ENCODE peak calls at places on chromosome 19, in ten cellular contexts. One of them, this sample, is unnamed.

GRCh38 chr19:10762656-10763055 is 44.8 kb downstream of the DNM2 start:
- DNase-seq in astrocyte of the hippocampus: no peak
- DNase-seq in stimulated activated CD8-positive, alpha-beta memory T cell treated with anti-CD3 and anti-CD28 coated beads, Interleukin-2, amount 100 ng/mL, for 48 hours: no peak
- DNase-seq in EL: no peak
- DNase-seq in hippocampal formation: no peak
- DNase-seq in lung microvascular endothelial cell: no peak
- DNase-seq in aorta: no peak
- DNase-seq in neural crest cell: no peak
- DNase-seq in mucosa of descending colon: peak; percentile 85
- DNase-seq in activated naive CD4-positive, alpha-beta T cell treated with anti-CD3 and anti-CD28 coated beads for 36 hours: peak; percentile 71
- DNase-seq in this sample: peak; percentile 91

GRCh38 chr19:6803036-6803404 is 30.5 kb downstream of the VAV1 start:
- DNase-seq in aorta: no peak
- DNase-seq in hippocampal formation: no peak
- DNase-seq in neural crest cell: no peak
- DNase-seq in activated naive CD4-positive, alpha-beta T cell treated with anti-CD3 and anti-CD28 coated beads for 36 hours: no peak
- DNase-seq in stimulated activated CD8-positive, alpha-beta memory T cell treated with anti-CD3 and anti-CD28 coated beads, Interleukin-2, amount 100 ng/mL, for 48 hours: no peak
- DNase-seq in mucosa of descending colon: no peak
- DNase-seq in astrocyte of the hippocampus: no peak
- DNase-seq in lung microvascular endothelial cell: no peak
- DNase-seq in EL: no peak
- DNase-seq in this sample: no peak

GRCh38 chr19:41409288-41409687 is 11.7 kb downstream of the BCKDHA start:
- DNase-seq in EL: peak; percentile 42
- DNase-seq in lung microvascular endothelial cell: peak; percentile 52
- DNase-seq in stimulated activated CD8-positive, alpha-beta memory T cell treated with anti-CD3 and anti-CD28 coated beads, Interleukin-2, amount 100 ng/mL, for 48 hours: no peak
- DNase-seq in hippocampal formation: no peak
- DNase-seq in activated naive CD4-positive, alpha-beta T cell treated with anti-CD3 and anti-CD28 coated beads for 36 hours: no peak
- DNase-seq in mucosa of descending colon: no peak
- DNase-seq in aorta: no peak
- DNase-seq in neural crest cell: no peak
- DNase-seq in astrocyte of the hippocampus: peak; percentile 84
- DNase-seq in this sample: peak; percentile 28

GRCh38 chr19:58228584-58229254 is at the start of gene ZNF544:
- DNase-seq in EL: peak; percentile 78
- DNase-seq in mucosa of descending colon: peak; percentile 88
- DNase-seq in astrocyte of the hippocampus: peak; percentile 91
- DNase-seq in hippocampal formation: peak; percentile 64
- DNase-seq in activated naive CD4-positive, alpha-beta T cell treated with anti-CD3 and anti-CD28 coated beads for 36 hours: peak; percentile 76
- DNase-seq in stimulated activated CD8-positive, alpha-beta memory T cell treated with anti-CD3 and anti-CD28 coated beads, Interleukin-2, amount 100 ng/mL, for 48 hours: peak; percentile 67
- DNase-seq in aorta: peak; percentile 84
- DNase-seq in lung microvascular endothelial cell: peak; percentile 84
- DNase-seq in neural crest cell: peak; percentile 68
- DNase-seq in this sample: peak; percentile 78

GRCh38 chr19:6099633-6100032 is 10.7 kb downstream of the RFX2 start:
- DNase-seq in activated naive CD4-positive, alpha-beta T cell treated with anti-CD3 and anti-CD28 coated beads for 36 hours: no peak
- DNase-seq in neural crest cell: no peak
- DNase-seq in astrocyte of the hippocampus: no peak
- DNase-seq in hippocampal formation: no peak
- DNase-seq in EL: no peak
- DNase-seq in aorta: no peak
- DNase-seq in mucosa of descending colon: no peak
- DNase-seq in stimulated activated CD8-positive, alpha-beta memory T cell treated with anti-CD3 and anti-CD28 coated beads, Interleukin-2, amount 100 ng/mL, for 48 hours: no peak
- DNase-seq in lung microvascular endothelial cell: no peak
- DNase-seq in this sample: no peak

GRCh38 chr19:56839665-56840451 is 668 bp downstream of the PEG3 start:
- DNase-seq in mucosa of descending colon: peak; percentile 59
- DNase-seq in astrocyte of the hippocampus: peak; percentile 94
- DNase-seq in lung microvascular endothelial cell: peak; percentile 29
- DNase-seq in neural crest cell: no peak
- DNase-seq in EL: no peak
- DNase-seq in activated naive CD4-positive, alpha-beta T cell treated with anti-CD3 and anti-CD28 coated beads for 36 hours: no peak
- DNase-seq in aorta: peak; percentile 96
- DNase-seq in stimulated activated CD8-positive, alpha-beta memory T cell treated with anti-CD3 and anti-CD28 coated beads, Interleukin-2, amount 100 ng/mL, for 48 hours: no peak
- DNase-seq in hippocampal formation: peak; percentile 97
- DNase-seq in this sample: peak; percentile 89

GRCh38 chr19:32186542-32187330 is 158.7 kb upstream of the ZNF507 start:
- DNase-seq in lung microvascular endothelial cell: no peak
- DNase-seq in stimulated activated CD8-positive, alpha-beta memory T cell treated with anti-CD3 and anti-CD28 coated beads, Interleukin-2, amount 100 ng/mL, for 48 hours: no peak
- DNase-seq in hippocampal formation: no peak
- DNase-seq in aorta: no peak
- DNase-seq in EL: no peak
- DNase-seq in neural crest cell: no peak
- DNase-seq in mucosa of descending colon: no peak
- DNase-seq in activated naive CD4-positive, alpha-beta T cell treated with anti-CD3 and anti-CD28 coated beads for 36 hours: no peak
- DNase-seq in astrocyte of the hippocampus: no peak
- DNase-seq in this sample: no peak

GRCh38 chr19:46824887-46825730 is 25.5 kb downstream of the AP2S1 start:
- DNase-seq in neural crest cell: no peak
- DNase-seq in lung microvascular endothelial cell: peak; percentile 25
- DNase-seq in hippocampal formation: peak; percentile 16
- DNase-seq in astrocyte of the hippocampus: no peak
- DNase-seq in EL: no peak
- DNase-seq in aorta: peak; percentile 73
- DNase-seq in stimulated activated CD8-positive, alpha-beta memory T cell treated with anti-CD3 and anti-CD28 coated beads, Interleukin-2, amount 100 ng/mL, for 48 hours: no peak
- DNase-seq in activated naive CD4-positive, alpha-beta T cell treated with anti-CD3 and anti-CD28 coated beads for 36 hours: peak; percentile 15
- DNase-seq in mucosa of descending colon: no peak
- DNase-seq in this sample: peak; percentile 37

GRCh38 chr19:4140237-4140711 is 13.2 kb upstream of the CREB3L3 start:
- DNase-seq in stimulated activated CD8-positive, alpha-beta memory T cell treated with anti-CD3 and anti-CD28 coated beads, Interleukin-2, amount 100 ng/mL, for 48 hours: no peak
- DNase-seq in hippocampal formation: no peak
- DNase-seq in astrocyte of the hippocampus: peak; percentile 68
- DNase-seq in aorta: no peak
- DNase-seq in EL: peak; percentile 67
- DNase-seq in activated naive CD4-positive, alpha-beta T cell treated with anti-CD3 and anti-CD28 coated beads for 36 hours: peak; percentile 29
- DNase-seq in neural crest cell: peak; percentile 36
- DNase-seq in mucosa of descending colon: peak; percentile 66
- DNase-seq in lung microvascular endothelial cell: peak; percentile 77
- DNase-seq in this sample: peak; percentile 67

GRCh38 chr19:15122331-15123030 is 15.3 kb downstream of the SYDE1 start:
- DNase-seq in stimulated activated CD8-positive, alpha-beta memory T cell treated with anti-CD3 and anti-CD28 coated beads, Interleukin-2, amount 100 ng/mL, for 48 hours: no peak
- DNase-seq in hippocampal formation: no peak
- DNase-seq in neural crest cell: no peak
- DNase-seq in lung microvascular endothelial cell: no peak
- DNase-seq in astrocyte of the hippocampus: no peak
- DNase-seq in aorta: no peak
- DNase-seq in EL: no peak
- DNase-seq in activated naive CD4-positive, alpha-beta T cell treated with anti-CD3 and anti-CD28 coated beads for 36 hours: no peak
- DNase-seq in mucosa of descending colon: no peak
- DNase-seq in this sample: no peak

GRCh38 chr19:7986321-7987083 is 18.9 kb downstream of the ELAVL1 start:
- DNase-seq in neural crest cell: no peak
- DNase-seq in EL: peak; percentile 77
- DNase-seq in activated naive CD4-positive, alpha-beta T cell treated with anti-CD3 and anti-CD28 coated beads for 36 hours: no peak
- DNase-seq in mucosa of descending colon: no peak
- DNase-seq in lung microvascular endothelial cell: peak; percentile 75
- DNase-seq in stimulated activated CD8-positive, alpha-beta memory T cell treated with anti-CD3 and anti-CD28 coated beads, Interleukin-2, amount 100 ng/mL, for 48 hours: no peak
- DNase-seq in aorta: no peak
- DNase-seq in astrocyte of the hippocampus: peak; percentile 83
- DNase-seq in hippocampal formation: no peak
- DNase-seq in this sample: no peak

GRCh38 chr19:33214621-33215020 is 11.0 kb downstream of the SLC7A10 start:
- DNase-seq in hippocampal formation: no peak
- DNase-seq in stimulated activated CD8-positive, alpha-beta memory T cell treated with anti-CD3 and anti-CD28 coated beads, Interleukin-2, amount 100 ng/mL, for 48 hours: no peak
- DNase-seq in EL: peak; percentile 21
- DNase-seq in astrocyte of the hippocampus: peak; percentile 55
- DNase-seq in neural crest cell: peak; percentile 37
- DNase-seq in mucosa of descending colon: no peak
- DNase-seq in lung microvascular endothelial cell: no peak
- DNase-seq in aorta: no peak
- DNase-seq in activated naive CD4-positive, alpha-beta T cell treated with anti-CD3 and anti-CD28 coated beads for 36 hours: no peak
- DNase-seq in this sample: peak; percentile 23

GRCh38 chr19:56637976-56638555 is 4.9 kb upstream of the SMIM17 start:
- DNase-seq in neural crest cell: peak; percentile 46
- DNase-seq in EL: peak; percentile 34
- DNase-seq in mucosa of descending colon: peak; percentile 38
- DNase-seq in stimulated activated CD8-positive, alpha-beta memory T cell treated with anti-CD3 and anti-CD28 coated beads, Interleukin-2, amount 100 ng/mL, for 48 hours: peak; percentile 28
- DNase-seq in astrocyte of the hippocampus: peak; percentile 95
- DNase-seq in lung microvascular endothelial cell: peak; percentile 86
- DNase-seq in hippocampal formation: peak; percentile 46
- DNase-seq in aorta: peak; percentile 73
- DNase-seq in activated naive CD4-positive, alpha-beta T cell treated with anti-CD3 and anti-CD28 coated beads for 36 hours: peak; percentile 74
- DNase-seq in this sample: peak; percentile 35

GRCh38 chr19:41264581-41265375 is 606 bp downstream of the HNRNPUL1 start:
- DNase-seq in neural crest cell: peak; percentile 39
- DNase-seq in hippocampal formation: no peak
- DNase-seq in EL: peak; percentile 65
- DNase-seq in astrocyte of the hippocampus: peak; percentile 65
- DNase-seq in stimulated activated CD8-positive, alpha-beta memory T cell treated with anti-CD3 and anti-CD28 coated beads, Interleukin-2, amount 100 ng/mL, for 48 hours: peak; percentile 60
- DNase-seq in lung microvascular endothelial cell: peak; percentile 31
- DNase-seq in aorta: peak; percentile 65
- DNase-seq in activated naive CD4-positive, alpha-beta T cell treated with anti-CD3 and anti-CD28 coated beads for 36 hours: peak; percentile 78
- DNase-seq in mucosa of descending colon: peak; percentile 73
- DNase-seq in this sample: peak; percentile 57

GRCh38 chr19:33005440-33005839 is 33.4 kb downstream of the FAAP24 start:
- DNase-seq in aorta: no peak
- DNase-seq in mucosa of descending colon: no peak
- DNase-seq in astrocyte of the hippocampus: no peak
- DNase-seq in hippocampal formation: no peak
- DNase-seq in stimulated activated CD8-positive, alpha-beta memory T cell treated with anti-CD3 and anti-CD28 coated beads, Interleukin-2, amount 100 ng/mL, for 48 hours: no peak
- DNase-seq in lung microvascular endothelial cell: no peak
- DNase-seq in EL: no peak
- DNase-seq in activated naive CD4-positive, alpha-beta T cell treated with anti-CD3 and anti-CD28 coated beads for 36 hours: no peak
- DNase-seq in neural crest cell: no peak
- DNase-seq in this sample: no peak

GRCh38 chr19:33399745-33400681 is 26.5 kb downstream of the CEBPG start:
- DNase-seq in stimulated activated CD8-positive, alpha-beta memory T cell treated with anti-CD3 and anti-CD28 coated beads, Interleukin-2, amount 100 ng/mL, for 48 hours: no peak
- DNase-seq in EL: no peak
- DNase-seq in neural crest cell: no peak
- DNase-seq in astrocyte of the hippocampus: no peak
- DNase-seq in hippocampal formation: no peak
- DNase-seq in activated naive CD4-positive, alpha-beta T cell treated with anti-CD3 and anti-CD28 coated beads for 36 hours: no peak
- DNase-seq in aorta: peak; percentile 41
- DNase-seq in lung microvascular endothelial cell: no peak
- DNase-seq in mucosa of descending colon: peak; percentile 17
- DNase-seq in this sample: no peak

GRCh38 chr19:1365306-1365963 is 18.3 kb upstream of the NDUFS7 start:
- DNase-seq in activated naive CD4-positive, alpha-beta T cell treated with anti-CD3 and anti-CD28 coated beads for 36 hours: no peak
- DNase-seq in aorta: no peak
- DNase-seq in neural crest cell: no peak
- DNase-seq in mucosa of descending colon: no peak
- DNase-seq in hippocampal formation: no peak
- DNase-seq in stimulated activated CD8-positive, alpha-beta memory T cell treated with anti-CD3 and anti-CD28 coated beads, Interleukin-2, amount 100 ng/mL, for 48 hours: no peak
- DNase-seq in astrocyte of the hippocampus: peak; percentile 64
- DNase-seq in lung microvascular endothelial cell: no peak
- DNase-seq in EL: no peak
- DNase-seq in this sample: no peak

GRCh38 chr19:18606281-18607221 is at the start of gene CRLF1:
- DNase-seq in activated naive CD4-positive, alpha-beta T cell treated with anti-CD3 and anti-CD28 coated beads for 36 hours: no peak
- DNase-seq in astrocyte of the hippocampus: peak; percentile 21
- DNase-seq in aorta: no peak
- DNase-seq in stimulated activated CD8-positive, alpha-beta memory T cell treated with anti-CD3 and anti-CD28 coated beads, Interleukin-2, amount 100 ng/mL, for 48 hours: no peak
- DNase-seq in neural crest cell: no peak
- DNase-seq in mucosa of descending colon: no peak
- DNase-seq in lung microvascular endothelial cell: no peak
- DNase-seq in EL: no peak
- DNase-seq in hippocampal formation: no peak
- DNase-seq in this sample: no peak

GRCh38 chr19:42295342-42295741 is 6.6 kb upstream of the PRR19 start:
- DNase-seq in activated naive CD4-positive, alpha-beta T cell treated with anti-CD3 and anti-CD28 coated beads for 36 hours: no peak
- DNase-seq in neural crest cell: no peak
- DNase-seq in astrocyte of the hippocampus: no peak
- DNase-seq in mucosa of descending colon: no peak
- DNase-seq in stimulated activated CD8-positive, alpha-beta memory T cell treated with anti-CD3 and anti-CD28 coated beads, Interleukin-2, amount 100 ng/mL, for 48 hours: no peak
- DNase-seq in lung microvascular endothelial cell: no peak
- DNase-seq in hippocampal formation: no peak
- DNase-seq in EL: no peak
- DNase-seq in aorta: no peak
- DNase-seq in this sample: no peak

GRCh38 chr19:5205388-5205787 is 135.2 kb downstream of the PTPRS start:
- DNase-seq in mucosa of descending colon: no peak
- DNase-seq in activated naive CD4-positive, alpha-beta T cell treated with anti-CD3 and anti-CD28 coated beads for 36 hours: peak; percentile 18
- DNase-seq in EL: no peak
- DNase-seq in neural crest cell: no peak
- DNase-seq in lung microvascular endothelial cell: no peak
- DNase-seq in aorta: no peak
- DNase-seq in astrocyte of the hippocampus: no peak
- DNase-seq in stimulated activated CD8-positive, alpha-beta memory T cell treated with anti-CD3 and anti-CD28 coated beads, Interleukin-2, amount 100 ng/mL, for 48 hours: no peak
- DNase-seq in hippocampal formation: no peak
- DNase-seq in this sample: no peak

GRCh38 chr19:16206046-16206605 is 8.4 kb downstream of the AP1M1 start:
- DNase-seq in EL: no peak
- DNase-seq in activated naive CD4-positive, alpha-beta T cell treated with anti-CD3 and anti-CD28 coated beads for 36 hours: no peak
- DNase-seq in astrocyte of the hippocampus: no peak
- DNase-seq in lung microvascular endothelial cell: no peak
- DNase-seq in hippocampal formation: no peak
- DNase-seq in neural crest cell: no peak
- DNase-seq in stimulated activated CD8-positive, alpha-beta memory T cell treated with anti-CD3 and anti-CD28 coated beads, Interleukin-2, amount 100 ng/mL, for 48 hours: no peak
- DNase-seq in aorta: no peak
- DNase-seq in mucosa of descending colon: no peak
- DNase-seq in this sample: no peak

GRCh38 chr19:40023969-40024368 is 27.1 kb downstream of the ZNF546 start:
- DNase-seq in stimulated activated CD8-positive, alpha-beta memory T cell treated with anti-CD3 and anti-CD28 coated beads, Interleukin-2, amount 100 ng/mL, for 48 hours: no peak
- DNase-seq in EL: no peak
- DNase-seq in activated naive CD4-positive, alpha-beta T cell treated with anti-CD3 and anti-CD28 coated beads for 36 hours: no peak
- DNase-seq in neural crest cell: no peak
- DNase-seq in astrocyte of the hippocampus: no peak
- DNase-seq in aorta: no peak
- DNase-seq in lung microvascular endothelial cell: no peak
- DNase-seq in mucosa of descending colon: no peak
- DNase-seq in hippocampal formation: no peak
- DNase-seq in this sample: no peak

GRCh38 chr19:4197625-4198466 is 15.4 kb downstream of the ANKRD24 start:
- DNase-seq in activated naive CD4-positive, alpha-beta T cell treated with anti-CD3 and anti-CD28 coated beads for 36 hours: peak; percentile 32
- DNase-seq in mucosa of descending colon: no peak
- DNase-seq in lung microvascular endothelial cell: no peak
- DNase-seq in aorta: no peak
- DNase-seq in neural crest cell: no peak
- DNase-seq in astrocyte of the hippocampus: peak; percentile 14
- DNase-seq in EL: no peak
- DNase-seq in hippocampal formation: no peak
- DNase-seq in stimulated activated CD8-positive, alpha-beta memory T cell treated with anti-CD3 and anti-CD28 coated beads, Interleukin-2, amount 100 ng/mL, for 48 hours: no peak
- DNase-seq in this sample: no peak

GRCh38 chr19:47005873-47006272 is 13.8 kb upstream of the NPAS1 start:
- DNase-seq in stimulated activated CD8-positive, alpha-beta memory T cell treated with anti-CD3 and anti-CD28 coated beads, Interleukin-2, amount 100 ng/mL, for 48 hours: no peak
- DNase-seq in EL: no peak
- DNase-seq in mucosa of descending colon: no peak
- DNase-seq in hippocampal formation: no peak
- DNase-seq in neural crest cell: no peak
- DNase-seq in lung microvascular endothelial cell: no peak
- DNase-seq in astrocyte of the hippocampus: no peak
- DNase-seq in activated naive CD4-positive, alpha-beta T cell treated with anti-CD3 and anti-CD28 coated beads for 36 hours: no peak
- DNase-seq in aorta: no peak
- DNase-seq in this sample: no peak